ENCODE peak calls at places on chromosomes 16 and 17, in five cellular contexts. J is NCI-H2171, D is SW480, A is frontal cortex, L is fibroblast of lung. V is an unnamed sample.

GRCh38 chr16:6496996-6497395 is 835.6 kb upstream of the RBFOX1 start:
- DNase-seq in J (no peak), D (no peak), A (no peak), L (no peak), V (no peak)

GRCh38 chr16:14405611-14406537 is 224.2 kb downstream of the PARN start:
- DNase-seq in J (no peak), D (peak; percentile 32), A (no peak), L (no peak), V (no peak)

GRCh38 chr16:84603115-84603816 is 14.6 kb downstream of the COTL1 start:
- DNase-seq in J (no peak), D (no peak), A (no peak), L (peak; percentile 98), V (no peak)

GRCh38 chr16:67055712-67056487 is 27.0 kb downstream of the CBFB start:
- DNase-seq in J (no peak), D (peak; percentile 60), A (no peak), L (peak; percentile 98), V (peak; percentile 19)

GRCh38 chr17:76840884-76841775 is 27.1 kb upstream of the MGAT5B start:
- DNase-seq in J (no peak), D (peak; percentile 62), A (no peak), L (no peak), V (no peak)

GRCh38 chr17:36793976-36794375 is 143.3 kb upstream of the LHX1 start:
- DNase-seq in J (no peak), D (no peak), A (no peak), L (no peak), V (no peak)

GRCh38 chr16:4414187-4414909 is 2.0 kb downstream of the CORO7 start:
- DNase-seq in J (no peak), D (no peak), A (no peak), L (no peak), V (no peak)

GRCh38 chr16:3681206-3681605 is 26.7 kb downstream of the DNASE1 start:
- DNase-seq in J (no peak), D (no peak), A (no peak), L (peak; percentile 13), V (no peak)

GRCh38 chr17:51260960-51261958 is 913 bp downstream of the UTP18 start:
- DNase-seq in J (peak; percentile 84), D (peak; percentile 47), A (peak; percentile 72), L (peak; percentile 40), V (peak; percentile 65)

GRCh38 chr17:50618941-50619340 is 15.7 kb upstream of the ABCC3 start:
- DNase-seq in J (no peak), D (no peak), A (no peak), L (no peak), V (no peak)

GRCh38 chr16:19137201-19137601 is 23.4 kb downstream of the ITPRIPL2 start:
- DNase-seq in J (no peak), D (no peak), A (no peak), L (peak; percentile 30), V (no peak)

GRCh38 chr17:59508999-59509398 is 56.4 kb upstream of the DHX40 start:
- DNase-seq in J (no peak), D (no peak), A (no peak), L (no peak), V (no peak)

GRCh38 chr16:58226790-58227189 is 28.9 kb upstream of the CSNK2A2 start:
- DNase-seq in J (no peak), D (no peak), A (no peak), L (no peak), V (no peak)

V was measured in LoVo.